ENCODE peak calls at places on chromosome 10, in four cellular contexts. P is PC-9, W is IMR-90, R is fibroblast of lung. L is an unnamed sample. For H3K36me3, the result is how much of the 10 kb centered on the place peaks cover.

GRCh38 chr10:99435986-99436633 is 5.7 kb upstream of the GOT1 start:
- DNase-seq in P (peak), W (peak), R (peak), L (no peak)

GRCh38 chr10:120943542-120943941 is 92.4 kb downstream of the WDR11 start:
- DNase-seq in P (no peak), W (no peak), R (no peak), L (no peak)

GRCh38 chr10:111933937-111934336 is 249.6 kb downstream of the GPAM start:
- DNase-seq in P (no peak), W (no peak), R (no peak), L (no peak)

GRCh38 chr10:31134303-31134928 is 102.8 kb upstream of the ZNF438 start:
- DNase-seq in P (peak), W (peak), R (peak), L (peak)

GRCh38 chr10:28432210-28432676 is 100.7 kb upstream of the WAC start:
- DNase-seq in P (peak), W (peak), R (peak), L (peak)

GRCh38 chr10:43287056-43288007 is 20.5 kb upstream of the RASGEF1A start:
- DNase-seq in P (peak), W (no peak), R (no peak), L (peak)

GRCh38 chr10:89548673-89549072 is 13.3 kb upstream of the SLC16A12 start:
- DNase-seq in P (no peak), W (no peak), R (no peak), L (no peak)

GRCh38 chr10:122267849-122268737 is 3.0 kb upstream of the BTBD16 start:
- DNase-seq in P (peak), W (peak), R (no peak), L (peak)

GRCh38 chr10:125094111-125094705 is 66.2 kb downstream of the CTBP2 start:
- DNase-seq in P (no peak), W (no peak), R (no peak), L (no peak)

GRCh38 chr10:30709229-30709628 is 79.7 kb upstream of the LYZL2 start:
- DNase-seq in P (no peak), W (no peak), R (no peak), L (no peak)

GRCh38 chr10:113187066-113187777 is 237.2 kb downstream of the TCF7L2 start:
- DNase-seq in P (no peak), W (no peak), R (peak), L (no peak)

GRCh38 chr10:104146871-104147270 is 24.9 kb downstream of the SFR1 start:
- DNase-seq in P (no peak), W (no peak), R (no peak), L (no peak)

GRCh38 chr10:30818010-30818660 is 188.6 kb upstream of the LYZL2 start:
- DNase-seq in P (no peak), W (peak), R (peak), L (peak)

GRCh38 chr10:49115796-49116508 is 630 bp upstream of the VSTM4 start:
- DNase-seq in P (no peak), W (no peak), R (no peak), L (no peak)

GRCh38 chr10:131946880-131947279 is 34.8 kb downstream of the BNIP3 start:
- DNase-seq in P (no peak), W (no peak), R (peak), L (no peak)

GRCh38 chr10:77606751-77607150 is 30.9 kb downstream of the KCNMA1 start:
- DNase-seq in P (peak), W (no peak), R (no peak), L (no peak)

GRCh38 chr10:104339469-104340098 is 1.3 kb upstream of the ITPRIP start:
- DNase-seq in P (peak), W (peak), R (peak), L (peak)

GRCh38 chr10:26274391-26274790 is 57.8 kb downstream of the GAD2 start:
- DNase-seq in P (no peak), W (no peak), R (no peak), L (no peak)

GRCh38 chr10:133318494-133319127 is 9.9 kb downstream of the ZNF511 start:
- DNase-seq in P (no peak), W (peak), R (peak), L (peak)

GRCh38 chr10:35765996-35766395 is 123.9 kb upstream of the FZD8 start:
- DNase-seq in P (no peak), W (no peak), R (no peak), L (no peak)

GRCh38 chr10:14953452-14954000 is 370 bp downstream of the DCLRE1C start:
- DNase-seq in P (no peak), W (peak), R (peak), L (peak)

GRCh38 chr10:30041394-30042105 is 17.8 kb downstream of the JCAD start:
- DNase-seq in P (no peak), W (no peak), R (no peak), L (no peak)

GRCh38 chr10:57222603-57223002 is 861.5 kb upstream of the ZWINT start:
- DNase-seq in P (no peak), W (no peak), R (no peak), L (no peak)

GRCh38 chr10:51815723-51816122 is 116.3 kb upstream of the CSTF2T start:
- DNase-seq in P (no peak), W (no peak), R (no peak), L (no peak)

GRCh38 chr10:104127411-104127810 is 5.4 kb downstream of the SFR1 start:
- DNase-seq in P (no peak), W (no peak), R (no peak), L (no peak)

GRCh38 chr10:96319754-96320514 is 15.7 kb downstream of the DNTT start:
- DNase-seq in P (no peak), W (no peak), R (peak), L (no peak)

GRCh38 chr10:85152488-85152887 is 824.1 kb downstream of the CCSER2 start:
- DNase-seq in P (no peak), W (no peak), R (no peak), L (no peak)

GRCh38 chr10:28250782-28251181 is 52.1 kb downstream of the MPP7 start:
- DNase-seq in P (no peak), W (peak), R (peak), L (peak)

GRCh38 chr10:121288864-121289659 is 309.2 kb downstream of the FGFR2 start:
- DNase-seq in P (no peak), W (no peak), R (no peak), L (no peak)

GRCh38 chr10:13404305-13404759 is 56.2 kb upstream of the SEPHS1 start:
- DNase-seq in P (no peak), W (no peak), R (no peak), L (no peak)

DNA sequence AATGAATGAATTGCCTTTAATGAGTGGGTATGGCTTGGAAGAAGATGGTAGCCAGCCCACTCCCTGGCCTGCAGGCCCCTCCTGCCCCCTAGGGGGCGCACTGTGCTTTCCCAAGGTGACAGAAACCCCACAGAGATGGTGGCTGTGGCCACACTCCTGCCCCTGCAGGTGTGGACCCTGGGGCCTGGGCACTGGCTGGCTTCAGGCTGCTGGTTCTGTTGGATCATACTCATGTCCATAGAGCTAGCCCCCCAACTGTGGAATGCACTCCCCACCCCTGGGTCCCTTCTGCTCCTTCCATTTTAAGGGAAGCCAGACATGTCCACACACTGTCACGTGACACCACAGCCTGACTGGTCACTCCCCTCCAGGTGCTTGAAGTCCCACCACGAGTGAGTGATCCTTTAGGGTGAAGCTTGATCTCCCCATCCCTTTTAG is 44.8 kb downstream of the ZCCHC24 start:
- DNase-seq in P (no peak), W (no peak), R (no peak), L (peak)
- H3K36me3 ChIP-seq in P (under half), W (under half), R (under half), L (under half)

GRCh38 chr10:80504158-80504811 is 33.4 kb upstream of the SH2D4B start:
- DNase-seq in P (peak), W (no peak), R (no peak), L (peak)
- H3K4me2 ChIP-seq in P (peak), W (no peak), R (no peak), L (no peak)

DNA sequence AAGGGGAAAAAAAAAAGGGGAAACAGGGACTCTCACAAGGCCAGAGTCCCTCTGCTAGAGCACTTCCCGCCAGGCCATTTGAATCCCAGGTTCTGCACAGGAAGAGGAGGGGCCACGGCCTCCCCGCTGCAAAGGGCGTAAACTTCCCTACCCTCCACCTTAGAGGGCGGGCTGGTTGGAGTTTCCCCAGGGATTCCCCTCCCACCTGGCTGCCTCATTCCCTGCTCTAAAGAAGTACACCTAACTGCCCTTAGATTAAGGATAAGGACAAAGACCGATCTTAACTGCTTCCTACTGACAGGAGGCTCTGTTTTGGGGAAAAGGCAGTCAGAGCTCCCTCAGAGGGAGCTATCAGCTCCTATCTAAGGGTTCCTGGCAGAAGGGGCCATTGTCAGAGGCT is 102.0 kb upstream of the ARMC3 start:
- DNase-seq in P (no peak), W (no peak), R (no peak), L (no peak)
- H3K4me3 ChIP-seq in P (no peak), W (no peak), R (no peak), L (no peak)

GRCh38 chr10:73809061-73809818 is 2.2 kb downstream of the NDST2 start:
- DNase-seq in P (no peak), W (peak), R (no peak), L (peak)

GRCh38 chr10:73813333-73813732 is 1.9 kb upstream of the NDST2 start:
- DNase-seq in P (no peak), W (no peak), R (no peak), L (peak)

GRCh38 chr10:73812662-73813061 is 1.3 kb upstream of the NDST2 start:
- DNase-seq in P (no peak), W (no peak), R (no peak), L (no peak)

GRCh38 chr10:73810358-73810734 is 1.1 kb downstream of the NDST2 start:
- DNase-seq in P (no peak), W (no peak), R (no peak), L (no peak)

DNA sequence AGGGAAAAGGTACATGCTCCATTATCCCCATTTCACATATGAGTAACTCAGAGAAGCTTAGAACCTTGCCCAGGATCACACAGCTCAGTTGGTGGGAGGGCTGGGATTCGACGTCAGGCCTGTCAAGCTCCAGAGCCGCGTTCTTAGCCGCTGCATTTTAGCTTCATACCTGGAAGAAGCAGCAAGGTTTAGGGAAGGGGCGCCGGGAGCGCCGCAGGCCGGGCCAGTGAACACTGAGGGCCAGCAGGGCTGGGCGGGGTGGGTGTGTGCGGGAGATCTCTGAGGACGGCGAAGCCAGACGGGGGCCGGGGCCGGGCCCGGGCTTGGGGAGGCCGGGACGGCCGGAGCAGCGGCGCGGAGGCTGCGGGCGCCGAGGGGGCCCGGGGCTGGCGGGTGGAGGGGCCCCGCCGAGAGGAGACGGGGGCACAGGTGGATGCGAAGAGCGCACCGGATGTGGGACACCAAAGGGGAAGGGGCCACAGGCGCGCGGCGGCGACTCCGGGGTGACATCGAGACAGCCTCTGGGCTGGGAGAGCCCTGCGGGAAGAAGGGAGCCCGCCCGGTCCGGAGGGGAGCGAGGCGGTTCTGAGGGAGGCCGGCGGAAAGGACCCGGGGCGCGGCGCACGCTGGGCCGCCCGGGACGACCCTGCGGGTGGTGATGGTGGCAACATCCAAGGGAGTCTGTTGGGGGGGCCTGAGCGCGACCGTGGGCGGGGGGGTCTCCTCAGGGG is 498 bp downstream of the NDST2 start:
- DNase-seq in P (no peak), W (no peak), R (peak), L (peak)
- H3K36me3 ChIP-seq in P (under half), W (under half), R (under half), L (under half)

L was measured in osteoblast.